ENCODE peak calls at places on chromosomes 13 and 19, in five cellular contexts. One of them, this sample, is unnamed.
A peak's percentile ranks its signal among the peaks of the same experiment; 100 is the strongest.

GRCh38 chr19:51531349-51532315 is at the start of gene SIGLEC6:
- DNase-seq in NCI-H460: no peak
- DNase-seq in anterior cingulate cortex: peak; percentile 3
- DNase-seq in fibroblast of gingiva: no peak
- DNase-seq in neuronal stem cell: no peak
- DNase-seq in this sample: no peak

GRCh38 chr13:76418404-76418803 is 467.8 kb downstream of the KCTD12 start:
- DNase-seq in NCI-H460: no peak
- DNase-seq in anterior cingulate cortex: no peak
- DNase-seq in fibroblast of gingiva: no peak
- DNase-seq in neuronal stem cell: no peak
- DNase-seq in this sample: no peak

GRCh38 chr13:65966991-65967451 is 1263.1 kb downstream of the PCDH9 start:
- DNase-seq in NCI-H460: peak; percentile 42
- DNase-seq in anterior cingulate cortex: no peak
- DNase-seq in fibroblast of gingiva: peak; percentile 51
- DNase-seq in neuronal stem cell: no peak
- DNase-seq in this sample: no peak

GRCh38 chr13:100790405-100790804 is 115.8 kb upstream of the TMTC4 start:
- DNase-seq in NCI-H460: no peak
- DNase-seq in anterior cingulate cortex: no peak
- DNase-seq in fibroblast of gingiva: no peak
- DNase-seq in neuronal stem cell: no peak
- DNase-seq in this sample: no peak

GRCh38 chr13:111908391-111908790 is 158.6 kb upstream of the SOX1 start:
- DNase-seq in NCI-H460: no peak
- DNase-seq in anterior cingulate cortex: no peak
- DNase-seq in fibroblast of gingiva: no peak
- DNase-seq in neuronal stem cell: no peak
- DNase-seq in this sample: no peak

GRCh38 chr13:91520952-91521351 is 122.5 kb downstream of the GPC5 start:
- DNase-seq in NCI-H460: no peak
- DNase-seq in anterior cingulate cortex: no peak
- DNase-seq in fibroblast of gingiva: no peak
- DNase-seq in neuronal stem cell: no peak
- DNase-seq in this sample: no peak

GRCh38 chr13:24861617-24862362 is 97.8 kb downstream of the RNF17 start:
- DNase-seq in NCI-H460: no peak
- DNase-seq in anterior cingulate cortex: no peak
- DNase-seq in fibroblast of gingiva: no peak
- DNase-seq in neuronal stem cell: no peak
- DNase-seq in this sample: no peak

GRCh38 chr19:4380254-4380727 is 20.1 kb downstream of the SH3GL1 start:
- DNase-seq in NCI-H460: no peak
- DNase-seq in anterior cingulate cortex: no peak
- DNase-seq in fibroblast of gingiva: no peak
- DNase-seq in neuronal stem cell: no peak
- DNase-seq in this sample: no peak

GRCh38 chr19:13705928-13706447 is 58.3 kb upstream of the MRI1 start:
- DNase-seq in NCI-H460: no peak
- DNase-seq in anterior cingulate cortex: no peak
- DNase-seq in fibroblast of gingiva: no peak
- DNase-seq in neuronal stem cell: no peak
- DNase-seq in this sample: no peak

GRCh38 chr19:40671404-40671803 is 19.0 kb downstream of the NUMBL start:
- DNase-seq in NCI-H460: no peak
- DNase-seq in anterior cingulate cortex: peak; percentile 17
- DNase-seq in fibroblast of gingiva: no peak
- DNase-seq in neuronal stem cell: no peak
- DNase-seq in this sample: peak; percentile 80

GRCh38 chr13:76086729-76087128 is 450.6 kb downstream of the LMO7 start:
- DNase-seq in NCI-H460: no peak
- DNase-seq in anterior cingulate cortex: no peak
- DNase-seq in fibroblast of gingiva: no peak
- DNase-seq in neuronal stem cell: peak; percentile 1
- DNase-seq in this sample: no peak